ENCODE peak calls at places on chromosomes 12 and 14, in six cellular contexts. Z, W, A, C, K and U are unnamed samples. For H3K4me1, the result is how much of the 10 kb centered on the place peaks cover.

GRCh38 chr12:100741084-100741711 is 53.4 kb upstream of the ANO4 start:
- DNase-seq in K (peak), Z (no peak), W (no peak), C (peak), A (no peak), U (peak)

GRCh38 chr12:42641231-42641630 is 51.7 kb upstream of the PRICKLE1 start:
- DNase-seq in Z (no peak), K (no peak), W (no peak), A (no peak), C (no peak), U (no peak)

GRCh38 chr14:74610866-74611671 is 968 bp downstream of the LTBP2 start:
- DNase-seq in C (no peak), Z (no peak), A (no peak), W (no peak), K (peak), U (no peak)

GRCh38 chr12:66837311-66837627 is 158.4 kb upstream of the GRIP1 start:
- DNase-seq in K (no peak), A (no peak), Z (no peak), C (no peak), W (no peak), U (no peak)

GRCh38 chr12:14841761-14842160 is 1.6 kb downstream of the ART4 start:
- DNase-seq in C (peak), K (peak), A (peak), Z (peak), W (no peak), U (no peak)

GRCh38 chr12:53696285-53696654 is 20.4 kb upstream of the ATP5MC2 start:
- DNase-seq in W (peak), Z (peak), K (peak), C (peak), A (peak), U (peak)

GRCh38 chr12:14910090-14910915 is 24.6 kb upstream of the MGP start:
- DNase-seq in C (no peak), W (no peak), Z (no peak), K (no peak), A (no peak), U (no peak)

GRCh38 chr12:84161296-84161695 is 751.3 kb downstream of the SLC6A15 start:
- DNase-seq in A (no peak), C (no peak), Z (no peak), W (no peak), K (no peak), U (no peak)

GRCh38 chr12:64675795-64676194 is 65.5 kb downstream of the RASSF3 start:
- DNase-seq in A (no peak), K (no peak), Z (peak), C (peak), W (no peak), U (peak)

GRCh38 chr12:83097656-83098055 is 410.9 kb downstream of the TMTC2 start:
- DNase-seq in C (no peak), K (no peak), W (no peak), Z (no peak), A (no peak), U (no peak)

GRCh38 chr14:58243790-58244555 is 670 bp upstream of the PSMA3 start:
- DNase-seq in W (no peak), A (no peak), C (peak), K (no peak), Z (no peak), U (peak)

GRCh38 chr14:20873370-20874177 is 17.6 kb upstream of the RNASE3 start:
- DNase-seq in A (peak), C (peak), Z (peak), K (peak), W (peak), U (peak)

GRCh38 chr14:64092940-64093339 is 201.2 kb downstream of the ESR2 start:
- DNase-seq in K (no peak), W (no peak), Z (no peak), C (no peak), A (no peak), U (no peak)

GRCh38 chr12:102484017-102484731 is 3.8 kb upstream of the IGF1 start:
- DNase-seq in A (peak), W (no peak), C (peak), Z (peak), K (peak), U (peak)

GRCh38 chr12:32070370-32070769 is 36.3 kb upstream of the BICD1 start:
- DNase-seq in K (no peak), A (no peak), C (no peak), Z (no peak), W (no peak), U (peak)

GRCh38 chr14:85402546-85403162 is 127.3 kb upstream of the FLRT2 start:
- DNase-seq in A (no peak), C (no peak), K (no peak), W (no peak), Z (no peak), U (no peak)

GRCh38 chr12:52600071-52600470 is 1.2 kb downstream of the KRT72 start:
- DNase-seq in A (no peak), W (no peak), C (no peak), K (no peak), Z (no peak), U (no peak)

GRCh38 chr12:1758887-1759286 is 61.5 kb upstream of the LRTM2 start:
- DNase-seq in C (no peak), W (no peak), Z (no peak), K (no peak), A (no peak), U (no peak)
- H3K4me1 ChIP-seq in C (under half), W (under half), Z (under half), K (under half), A (under half), U (under half)

DNA sequence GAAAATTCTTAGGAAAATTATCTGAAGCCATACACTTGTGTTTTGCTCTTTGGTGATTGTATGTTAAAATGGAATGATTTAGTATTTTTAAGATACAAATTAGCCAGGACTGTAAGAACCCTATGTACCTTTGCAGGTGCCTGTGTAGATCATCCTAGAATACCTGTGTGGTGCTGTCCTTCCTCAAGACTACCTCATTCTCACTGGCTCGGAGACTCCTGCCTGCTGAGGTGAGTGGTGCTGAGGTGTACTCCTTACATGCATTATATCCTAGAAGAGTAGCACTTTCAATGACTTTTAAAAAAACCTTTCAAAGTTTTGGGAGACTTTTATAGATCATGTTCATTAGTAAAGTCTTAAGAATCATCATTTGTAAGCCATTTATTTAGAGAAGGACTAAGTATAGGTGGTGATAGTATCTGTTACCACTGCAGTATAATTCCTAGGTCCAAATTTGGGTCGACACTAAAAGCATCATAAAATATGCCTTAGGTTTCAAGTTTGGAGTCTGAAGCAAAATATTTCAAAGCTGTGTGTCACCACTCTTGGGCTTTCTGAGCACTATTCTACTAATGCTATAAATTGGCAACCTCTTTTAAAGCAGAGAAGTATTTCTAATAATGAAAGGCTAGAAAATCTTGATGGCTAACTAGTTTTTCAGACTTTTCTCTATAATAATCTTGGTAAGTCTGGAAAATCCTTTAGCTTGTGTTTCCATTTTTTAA is 36.6 kb downstream of the RASSF8 start:
- DNase-seq in W (no peak), K (peak), A (no peak), Z (no peak), C (no peak), U (no peak)
- H3K4me1 ChIP-seq in W (under half), K (under half), A (under half), Z (under half), C (under half), U (under half)

DNA sequence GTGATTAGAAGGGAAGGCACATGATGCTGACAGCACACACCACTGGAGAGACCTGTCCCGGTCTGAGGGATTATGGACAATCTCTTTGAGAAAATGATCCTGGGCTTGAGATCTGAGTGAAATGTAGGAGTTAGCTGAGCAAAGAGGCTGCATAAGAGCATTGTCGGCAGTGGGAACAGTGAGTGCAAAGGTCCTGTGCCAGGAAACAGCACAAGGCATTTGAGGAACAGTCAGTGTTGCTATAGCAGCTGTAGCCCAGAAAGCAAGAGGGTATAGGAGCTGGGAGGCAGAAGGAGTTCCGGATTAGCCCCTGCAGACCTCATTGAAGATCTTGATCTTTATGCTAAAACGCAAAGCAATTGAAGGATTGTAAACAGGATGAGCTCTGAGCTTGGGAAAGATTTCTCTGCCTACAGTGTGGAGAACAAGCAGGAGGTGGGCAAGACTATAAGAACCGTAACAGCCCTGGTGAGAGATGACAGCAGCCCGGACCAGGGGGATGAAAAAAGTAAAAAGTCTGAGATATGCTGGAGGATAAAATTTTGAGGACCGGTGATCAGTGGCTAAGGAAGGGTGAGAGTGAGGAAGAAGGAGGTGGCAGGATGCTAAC is 28.5 kb downstream of the CFL2 start:
- DNase-seq in W (no peak), K (peak), C (no peak), A (peak), Z (no peak), U (no peak)
- H3K4me1 ChIP-seq in W (under half), K (under half), C (under half), A (under half), Z (under half), U (under half)

DNA sequence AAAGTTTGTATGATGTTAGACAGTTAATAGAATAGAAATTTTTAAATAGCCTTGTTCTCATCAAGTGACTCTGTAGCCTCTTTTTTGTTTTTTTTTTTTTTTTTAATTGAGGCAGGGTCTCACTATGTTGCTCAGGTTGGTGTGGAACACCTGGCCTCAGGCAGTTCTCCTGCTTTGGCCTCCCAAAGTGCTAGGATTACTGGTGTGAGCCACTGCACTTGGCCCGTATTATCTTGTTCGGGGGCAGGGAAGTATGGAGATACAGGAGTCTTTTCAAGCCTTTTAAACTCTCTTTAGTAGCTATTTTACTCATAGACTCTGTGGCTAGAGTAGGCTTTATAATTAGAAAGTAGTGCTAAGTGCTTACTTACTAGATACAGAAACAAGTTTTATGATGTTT is 31.1 kb downstream of the FBXO34 start:
- DNase-seq in Z (no peak), A (no peak), W (no peak), C (no peak), K (peak), U (no peak)
- H3K4me1 ChIP-seq in Z (under half), A (under half), W (under half), C (under half), K (under half), U (under half)

DNA sequence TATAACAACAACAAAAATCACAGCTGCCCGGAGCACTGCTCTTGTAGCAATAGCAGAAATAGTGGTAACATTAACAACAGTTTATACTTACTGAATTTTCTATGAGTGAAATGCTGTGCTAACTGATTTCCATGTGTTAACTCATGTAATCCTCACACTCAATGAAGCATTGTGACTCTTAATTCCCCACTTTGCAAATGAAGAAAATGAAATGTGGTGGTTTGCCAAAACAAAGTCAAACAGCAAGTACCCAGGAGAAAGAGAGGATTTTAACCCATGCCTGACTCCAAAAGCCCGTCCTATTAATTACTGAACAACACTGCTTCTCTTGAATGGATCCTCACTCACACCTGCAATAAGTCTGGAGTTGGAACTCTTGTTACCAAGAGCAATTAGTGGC is 123.5 kb downstream of the MED13L start:
- DNase-seq in Z (no peak), C (no peak), K (peak), A (peak), W (no peak), U (no peak)
- H3K4me1 ChIP-seq in Z (under half), C (half or more), K (half or more), A (under half), W (under half), U (under half)

GRCh38 chr14:78092040-78092439 is 78.1 kb upstream of the NRXN3 start:
- DNase-seq in W (no peak), K (no peak), Z (no peak), A (no peak), C (no peak), U (no peak)
- H3K4me1 ChIP-seq in W (under half), K (under half), Z (under half), A (under half), C (under half), U (under half)

DNA sequence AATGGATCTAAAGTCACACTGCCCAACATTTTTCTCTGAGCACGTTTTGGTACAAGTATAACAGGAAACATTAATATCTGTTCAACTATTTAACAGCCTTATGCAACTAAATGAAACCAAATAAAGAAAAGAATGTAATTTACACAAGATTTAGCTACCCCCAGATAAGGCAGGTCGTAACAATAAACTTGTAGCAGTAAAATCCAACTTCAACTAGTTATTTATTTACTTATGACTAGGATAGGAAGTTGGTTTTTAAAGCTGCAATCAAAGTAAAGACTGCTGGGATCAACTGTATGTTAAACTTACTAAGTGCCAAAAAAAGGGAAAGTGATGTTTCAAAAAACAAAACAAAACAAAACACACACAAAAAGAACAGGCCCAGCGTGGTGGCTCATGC is 30.9 kb downstream of the FERMT2 start:
- DNase-seq in K (no peak), Z (no peak), A (no peak), C (no peak), W (no peak), U (no peak)
- H3K4me1 ChIP-seq in K (under half), Z (under half), A (under half), C (half or more), W (under half), U (under half)

DNA sequence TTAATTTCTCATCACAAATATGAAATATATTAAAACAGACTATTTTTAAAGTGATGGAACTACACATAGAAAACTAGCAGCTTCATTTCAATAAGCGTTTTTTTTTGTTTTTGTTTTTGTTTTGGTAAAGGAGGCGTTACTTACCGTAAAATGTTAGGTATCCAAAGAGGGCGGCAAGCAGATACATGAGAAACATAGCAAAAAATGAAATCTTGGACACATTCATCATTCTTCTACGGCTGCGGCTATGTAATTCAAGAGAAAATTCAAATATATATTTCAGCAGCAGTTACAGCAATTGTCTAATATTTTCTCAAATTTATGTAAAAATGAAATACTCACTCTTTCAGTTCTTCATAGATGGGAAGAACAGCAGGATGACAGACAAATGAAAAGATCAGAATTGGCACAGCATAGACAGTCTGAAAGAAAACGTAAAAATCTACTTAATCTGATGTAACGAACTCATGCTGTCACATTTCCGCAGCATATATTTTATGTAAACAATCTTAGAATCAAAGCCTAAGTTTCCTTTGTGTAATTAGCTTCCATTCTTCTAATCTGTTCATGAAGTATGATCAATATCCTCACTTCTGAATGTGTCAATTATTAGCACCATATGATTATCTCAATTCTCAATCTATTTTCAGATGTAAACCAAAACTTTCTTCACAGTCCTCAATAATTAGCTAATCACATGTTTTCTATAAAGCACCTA is 8.8 kb downstream of the SLC38A2 start:
- DNase-seq in A (no peak), C (no peak), K (no peak), Z (no peak), W (no peak), U (no peak)
- H3K4me1 ChIP-seq in A (under half), C (half or more), K (under half), Z (half or more), W (under half), U (under half)

DNA sequence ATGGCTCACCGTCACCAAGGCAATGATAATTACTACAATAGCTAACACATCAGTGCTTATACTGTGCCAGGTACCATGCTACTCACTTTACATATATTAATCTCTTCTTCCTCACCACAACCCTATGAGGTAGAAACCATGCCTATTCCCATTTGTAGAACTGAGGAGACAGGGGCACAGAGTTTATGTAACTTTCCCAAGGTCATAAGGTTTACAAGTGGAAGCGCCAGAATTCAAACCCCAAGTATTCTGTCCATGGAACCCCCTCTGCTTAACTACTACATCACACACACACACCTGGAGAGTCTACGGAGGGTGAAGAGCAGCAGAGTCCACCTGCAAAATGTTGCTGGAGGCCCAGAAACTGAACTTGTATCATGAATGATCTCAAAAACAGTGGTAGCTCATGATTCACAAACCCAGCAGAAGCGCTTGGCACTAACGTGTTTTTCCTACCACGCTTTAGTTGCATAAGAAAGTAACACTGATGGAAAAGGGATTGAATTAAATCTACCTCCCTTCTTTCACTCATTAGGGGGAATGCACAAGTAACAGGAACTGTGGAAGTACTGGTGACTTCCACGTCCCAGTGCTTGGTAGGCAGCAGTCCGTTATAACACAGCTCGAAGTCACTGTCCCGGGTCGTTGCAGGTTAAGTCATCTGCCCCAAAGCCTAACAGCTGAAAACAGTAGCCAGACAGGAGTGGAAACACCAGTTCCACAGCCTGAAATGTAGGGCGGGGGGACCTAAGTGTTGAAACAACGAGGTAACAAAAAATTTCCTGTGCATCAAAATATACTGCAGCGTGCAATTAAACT is 2.0 kb downstream of the ITPR2 start:
- DNase-seq in Z (no peak), C (no peak), K (peak), A (no peak), W (no peak), U (no peak)
- H3K4me1 ChIP-seq in Z (under half), C (under half), K (under half), A (under half), W (under half), U (under half)

GRCh38 chr14:61505815-61506809 is 184.7 kb downstream of the PRKCH start:
- DNase-seq in C (no peak), Z (no peak), W (no peak), A (no peak), K (no peak), U (no peak)

GRCh38 chr14:61501714-61502458 is 180.5 kb downstream of the PRKCH start:
- DNase-seq in K (no peak), C (no peak), A (no peak), W (no peak), Z (no peak), U (no peak)

GRCh38 chr14:61502459-61503093 is 181.2 kb downstream of the PRKCH start:
- DNase-seq in K (peak), C (no peak), W (no peak), A (no peak), Z (no peak), U (no peak)

GRCh38 chr14:61503167-61503801 is 181.9 kb downstream of the PRKCH start:
- DNase-seq in Z (no peak), A (no peak), K (no peak), W (no peak), C (no peak), U (no peak)

GRCh38 chr14:61504841-61505340 is 183.5 kb downstream of the PRKCH start:
- DNase-seq in Z (no peak), W (no peak), K (no peak), A (no peak), C (no peak), U (no peak)
- H3K4me1 ChIP-seq in Z (under half), W (under half), K (half or more), A (under half), C (under half), U (under half)